ENCODE peak calls at places on chromosomes 4 and X, in six cellular contexts. One of them, this sample, is unnamed.

GRCh38 chr4:153541426-153542096 is 75.4 kb downstream of the TMEM131L start:
- DNase-seq in colonic mucosa: no peak
- DNase-seq in WERI-Rb-1: no peak
- DNase-seq in mammary epithelial cell: peak; percentile 90
- DNase-seq in SK-N-SH: no peak
- DNase-seq in thyroid gland: no peak
- DNase-seq in this sample: no peak

GRCh38 chr4:142519342-142519741 is 326.8 kb downstream of the INPP4B start:
- DNase-seq in colonic mucosa: no peak
- DNase-seq in WERI-Rb-1: no peak
- DNase-seq in mammary epithelial cell: peak; percentile 23
- DNase-seq in SK-N-SH: peak; percentile 16
- DNase-seq in thyroid gland: no peak
- DNase-seq in this sample: peak; percentile 8

GRCh38 chr4:1406946-1407656 is 859 bp upstream of the NKX1-1 start:
- DNase-seq in colonic mucosa: peak; percentile 14
- DNase-seq in WERI-Rb-1: peak; percentile 12
- DNase-seq in mammary epithelial cell: no peak
- DNase-seq in SK-N-SH: peak; percentile 42
- DNase-seq in thyroid gland: no peak
- DNase-seq in this sample: no peak

GRCh38 chr4:146550161-146550560 is 28.4 kb upstream of the SLC10A7 start:
- DNase-seq in colonic mucosa: no peak
- DNase-seq in WERI-Rb-1: no peak
- DNase-seq in mammary epithelial cell: no peak
- DNase-seq in SK-N-SH: no peak
- DNase-seq in thyroid gland: no peak
- DNase-seq in this sample: no peak

GRCh38 chrX:135086197-135086854 is 34.0 kb downstream of the ETDB start:
- DNase-seq in colonic mucosa: peak; percentile 37
- DNase-seq in WERI-Rb-1: peak; percentile 49
- DNase-seq in mammary epithelial cell: peak; percentile 68
- DNase-seq in SK-N-SH: peak; percentile 54
- DNase-seq in thyroid gland: no peak
- DNase-seq in this sample: peak; percentile 55

GRCh38 chrX:2629316-2630168 is 61.6 kb upstream of the CD99 start:
- DNase-seq in colonic mucosa: no peak
- DNase-seq in WERI-Rb-1: no peak
- DNase-seq in mammary epithelial cell: no peak
- DNase-seq in SK-N-SH: no peak
- DNase-seq in thyroid gland: no peak
- DNase-seq in this sample: no peak

GRCh38 chr4:169668069-169668721 is 47.8 kb downstream of the CLCN3 start:
- DNase-seq in colonic mucosa: no peak
- DNase-seq in WERI-Rb-1: no peak
- DNase-seq in mammary epithelial cell: no peak
- DNase-seq in SK-N-SH: no peak
- DNase-seq in thyroid gland: no peak
- DNase-seq in this sample: no peak

GRCh38 chr4:115537387-115537786 is 424.0 kb upstream of the NDST4 start:
- DNase-seq in colonic mucosa: no peak
- DNase-seq in WERI-Rb-1: no peak
- DNase-seq in mammary epithelial cell: no peak
- DNase-seq in SK-N-SH: no peak
- DNase-seq in thyroid gland: no peak
- DNase-seq in this sample: no peak

GRCh38 chr4:109044446-109044845 is 258.0 kb downstream of the COL25A1 start:
- DNase-seq in colonic mucosa: no peak
- DNase-seq in WERI-Rb-1: no peak
- DNase-seq in mammary epithelial cell: no peak
- DNase-seq in SK-N-SH: no peak
- DNase-seq in thyroid gland: no peak
- DNase-seq in this sample: no peak

GRCh38 chr4:110142461-110142860 is 56.0 kb downstream of the ELOVL6 start:
- DNase-seq in colonic mucosa: no peak
- DNase-seq in WERI-Rb-1: no peak
- DNase-seq in mammary epithelial cell: no peak
- DNase-seq in SK-N-SH: no peak
- DNase-seq in thyroid gland: no peak
- DNase-seq in this sample: no peak

DNA sequence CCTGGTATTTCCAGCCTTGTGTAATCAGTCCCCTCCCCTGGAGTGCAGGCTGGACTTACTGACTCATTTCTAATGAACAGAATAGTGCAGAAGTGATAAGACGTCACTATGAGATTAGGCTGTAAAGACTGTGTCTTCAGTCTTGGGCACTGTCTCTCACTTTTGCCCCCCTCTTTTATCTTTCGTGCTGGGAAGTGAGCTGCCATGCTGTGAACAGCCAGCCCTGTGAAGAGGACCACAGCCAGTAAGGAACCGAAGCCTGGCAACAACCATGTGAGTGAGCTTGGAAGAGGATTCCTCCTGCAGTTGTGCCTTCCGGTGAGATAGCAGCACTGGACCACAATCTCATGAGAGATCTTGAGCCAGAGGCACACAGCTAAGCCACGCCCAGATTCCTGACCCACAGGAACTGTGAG is 67.5 kb upstream of the GPR34 start:
- DNase-seq in colonic mucosa: no peak
- DNase-seq in WERI-Rb-1: no peak
- DNase-seq in mammary epithelial cell: peak; percentile 14
- DNase-seq in SK-N-SH: peak; percentile 40
- DNase-seq in thyroid gland: no peak
- DNase-seq in this sample: no peak
- H3K27ac ChIP-seq in colonic mucosa: no peak overlapping the region
- H3K27ac ChIP-seq in WERI-Rb-1: no peak overlapping the region
- H3K27ac ChIP-seq in mammary epithelial cell: no peak overlapping the region
- H3K27ac ChIP-seq in SK-N-SH: no peak overlapping the region
- H3K27ac ChIP-seq in thyroid gland: no peak overlapping the region
- H3K27ac ChIP-seq in this sample: no peak overlapping the region

DNA sequence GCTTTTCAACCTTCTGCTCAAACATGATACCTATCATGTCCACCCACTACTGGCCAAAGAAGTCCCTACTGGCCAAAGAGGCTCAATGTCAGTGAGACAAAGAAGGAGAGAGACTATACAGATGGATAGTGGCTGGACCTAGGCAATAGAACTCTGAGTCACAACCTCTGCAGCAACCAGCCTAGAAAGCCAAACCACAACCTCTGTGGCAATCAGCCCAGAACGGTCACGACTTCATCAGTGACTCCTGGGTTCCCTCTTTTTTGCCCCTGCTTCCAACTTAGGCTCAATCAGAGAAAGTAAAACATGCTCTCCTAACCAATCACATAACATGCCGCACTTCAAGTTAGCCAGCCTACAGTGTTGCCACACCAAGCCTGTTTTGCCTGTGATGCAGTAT is 203.5 kb downstream of the ANAPC10 start:
- DNase-seq in colonic mucosa: no peak
- DNase-seq in WERI-Rb-1: no peak
- DNase-seq in mammary epithelial cell: peak; percentile 87
- DNase-seq in SK-N-SH: no peak
- DNase-seq in thyroid gland: peak; percentile 24
- DNase-seq in this sample: no peak
- TF ChIP-seq CTCF in colonic mucosa: no peak
- TF ChIP-seq CTCF in WERI-Rb-1: no peak
- TF ChIP-seq CTCF in mammary epithelial cell: no peak
- TF ChIP-seq CTCF in SK-N-SH: no peak
- TF ChIP-seq CTCF in thyroid gland: no peak
- TF ChIP-seq CTCF in this sample: no peak

GRCh38 chrX:130111220-130111934 is 1.1 kb upstream of the ELF4 start:
- DNase-seq in colonic mucosa: peak; percentile 31
- DNase-seq in WERI-Rb-1: no peak
- DNase-seq in mammary epithelial cell: peak; percentile 75
- DNase-seq in SK-N-SH: no peak
- DNase-seq in thyroid gland: peak; percentile 21
- DNase-seq in this sample: peak; percentile 71
- H3K27ac ChIP-seq in colonic mucosa: peak overlapping the region; percentile 40
- H3K27ac ChIP-seq in WERI-Rb-1: no peak overlapping the region
- H3K27ac ChIP-seq in mammary epithelial cell: peak overlapping the region; percentile 65
- H3K27ac ChIP-seq in SK-N-SH: no peak overlapping the region
- H3K27ac ChIP-seq in thyroid gland: no peak overlapping the region
- H3K27ac ChIP-seq in this sample: peak overlapping the region; percentile 97

GRCh38 chrX:154596290-154596929 is 11.5 kb downstream of the CTAG1A start:
- DNase-seq in colonic mucosa: no peak
- DNase-seq in WERI-Rb-1: peak; percentile 20
- DNase-seq in mammary epithelial cell: peak; percentile 90
- DNase-seq in SK-N-SH: no peak
- DNase-seq in thyroid gland: peak; percentile 32
- DNase-seq in this sample: peak; percentile 83
- TF ChIP-seq CTCF in colonic mucosa: no peak
- TF ChIP-seq CTCF in WERI-Rb-1: peak; percentile 20
- TF ChIP-seq CTCF in mammary epithelial cell: peak; percentile 36
- TF ChIP-seq CTCF in SK-N-SH: no peak
- TF ChIP-seq CTCF in thyroid gland: no peak
- TF ChIP-seq CTCF in this sample: peak; percentile 32

GRCh38 chrX:15202458-15203177 is 67.3 kb downstream of the ASB9 start:
- DNase-seq in colonic mucosa: no peak
- DNase-seq in WERI-Rb-1: no peak
- DNase-seq in mammary epithelial cell: peak; percentile 68
- DNase-seq in SK-N-SH: no peak
- DNase-seq in thyroid gland: no peak
- DNase-seq in this sample: no peak
- H3K27ac ChIP-seq in colonic mucosa: no peak overlapping the region
- H3K27ac ChIP-seq in WERI-Rb-1: no peak overlapping the region
- H3K27ac ChIP-seq in mammary epithelial cell: no peak overlapping the region
- H3K27ac ChIP-seq in SK-N-SH: no peak overlapping the region
- H3K27ac ChIP-seq in thyroid gland: no peak overlapping the region
- H3K27ac ChIP-seq in this sample: no peak overlapping the region